ENCODE peak calls at places on chromosomes 4 and X, in nine cellular contexts. R is CD8-positive, alpha-beta memory T cell; I is PC-3; S is adipocyte; H is A549; B is aorta; N is lower leg skin; W is HepG2; A is astrocyte of the spinal cord. K is an unnamed sample.

GRCh38 chrX:100905620-100906019 is 23.1 kb downstream of the XKRX start:
- DNase-seq in A (no peak), W (no peak), B (no peak), N (no peak), I (no peak), H (no peak), S (no peak), R (no peak), K (no peak)

GRCh38 chrX:116031331-116031730 is 139.2 kb upstream of the AGTR2 start:
- DNase-seq in W (no peak), N (no peak), H (no peak), R (no peak), B (no peak), I (no peak), A (no peak), S (no peak), K (no peak)

GRCh38 chr4:109826719-109827118 is 1.1 kb upstream of the RRH start:
- DNase-seq in N (no peak), R (no peak), W (no peak), B (no peak), A (peak), H (no peak), S (peak), I (peak), K (no peak)

GRCh38 chrX:138849521-138849920 is 138.0 kb upstream of the FGF13 start:
- DNase-seq in H (no peak), S (no peak), N (no peak), A (no peak), I (no peak), B (no peak), R (no peak), W (no peak), K (no peak)

GRCh38 chr4:38002451-38003071 is 42.4 kb downstream of the PTTG2 start:
- DNase-seq in B (no peak), S (no peak), W (no peak), N (no peak), I (peak), H (no peak), R (no peak), A (no peak), K (no peak)

GRCh38 chr4:1795304-1796195 is 2.5 kb downstream of the FGFR3 start:
- DNase-seq in R (no peak), A (no peak), N (no peak), S (no peak), W (peak), I (no peak), B (no peak), H (no peak), K (peak)

GRCh38 chr4:3461515-3462291 is 1.4 kb upstream of the DOK7 start:
- DNase-seq in S (no peak), N (no peak), B (peak), A (no peak), R (no peak), H (no peak), I (peak), W (no peak), K (no peak)

GRCh38 chrX:13220916-13221315 is 98.9 kb downstream of the ATXN3L start:
- DNase-seq in A (peak), I (peak), H (no peak), R (no peak), W (no peak), S (peak), B (no peak), N (no peak), K (no peak)

GRCh38 chr4:26458104-26458503 is 32.2 kb downstream of the CCKAR start:
- DNase-seq in W (no peak), I (no peak), R (no peak), A (peak), S (peak), N (no peak), H (no peak), B (no peak), K (no peak)

GRCh38 chrX:114800719-114801118 is 216.7 kb downstream of the IL13RA2 start:
- DNase-seq in A (peak), B (no peak), H (peak), I (peak), W (peak), S (peak), N (no peak), R (no peak), K (no peak)

GRCh38 chrX:153495362-153495751 is 577 bp downstream of the BGN start:
- DNase-seq in R (no peak), S (peak), W (no peak), A (peak), N (no peak), H (no peak), B (no peak), I (no peak), K (no peak)
- H3K4me3 ChIP-seq in R (no peak), S (peak), W (peak), A (peak), N (no peak), H (no peak), B (peak), I (no peak), K (no peak)

GRCh38 chr4:168917150-168917779 is 92.8 kb downstream of the CBR4 start:
- DNase-seq in B (peak), H (peak), I (peak), R (no peak), W (peak), S (peak), N (no peak), A (peak), K (no peak)
- H3K4me3 ChIP-seq in B (no peak), H (no peak), I (no peak), R (no peak), W (no peak), S (no peak), N (no peak), A (no peak), K (no peak)

GRCh38 chr4:56745082-56745481 is 64.0 kb upstream of the HOPX start:
- DNase-seq in W (no peak), B (no peak), A (no peak), N (no peak), R (no peak), I (no peak), H (no peak), S (no peak), K (no peak)

GRCh38 chr4:56755901-56756300 is 65.6 kb downstream of the SPINK2 start:
- DNase-seq in I (peak), R (no peak), W (no peak), B (no peak), N (no peak), A (peak), H (no peak), S (no peak), K (no peak)

GRCh38 chr4:56752985-56753384 is 68.5 kb downstream of the SPINK2 start:
- DNase-seq in R (no peak), A (no peak), I (peak), H (no peak), W (no peak), S (no peak), N (no peak), B (no peak), K (peak)

GRCh38 chr4:56746639-56747038 is 65.5 kb upstream of the HOPX start:
- DNase-seq in N (no peak), I (no peak), H (no peak), B (no peak), A (no peak), R (no peak), W (no peak), S (no peak), K (no peak)

DNA sequence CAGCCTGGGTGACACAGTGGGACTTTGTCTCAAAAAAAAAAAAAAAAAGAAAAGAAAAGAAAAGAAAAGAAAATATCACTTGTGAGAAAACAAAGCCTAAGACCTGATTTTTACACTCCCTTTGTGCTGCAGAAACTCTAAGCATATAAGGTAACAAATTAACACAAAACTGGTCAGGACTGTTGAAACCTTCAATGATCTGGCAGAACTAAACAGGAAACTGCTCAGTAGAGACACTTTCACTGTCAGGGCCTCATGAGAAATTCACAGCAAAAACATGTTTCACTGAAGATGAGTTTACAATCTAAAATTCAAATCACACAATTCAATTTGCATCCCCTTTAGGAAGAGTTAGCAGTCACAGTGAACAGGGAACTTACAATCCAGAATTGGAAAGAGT is 69.1 kb upstream of the HOPX start:
- DNase-seq in B (no peak), W (no peak), H (no peak), I (no peak), S (no peak), A (no peak), N (no peak), R (no peak), K (no peak)
- H3K4me3 ChIP-seq in B (no peak), W (no peak), H (no peak), I (no peak), S (no peak), A (no peak), N (no peak), R (no peak), K (no peak)

GRCh38 chr4:113147498-113148231 is 98.2 kb downstream of the ANK2 start:
- DNase-seq in H (no peak), A (no peak), S (no peak), N (no peak), W (peak), R (no peak), B (no peak), I (no peak), K (no peak)

GRCh38 chr4:113145519-113146291 is 96.3 kb downstream of the ANK2 start:
- DNase-seq in W (peak), B (no peak), I (no peak), A (no peak), S (no peak), N (no peak), H (no peak), R (no peak), K (peak)

GRCh38 chr4:113145147-113145518 is 95.7 kb downstream of the ANK2 start:
- DNase-seq in I (no peak), B (no peak), A (no peak), R (no peak), W (no peak), H (no peak), S (no peak), N (no peak), K (no peak)

GRCh38 chr4:113148925-113149324 is 99.5 kb downstream of the ANK2 start:
- DNase-seq in H (no peak), N (no peak), A (no peak), I (peak), S (no peak), W (no peak), B (no peak), R (no peak), K (no peak)

DNA sequence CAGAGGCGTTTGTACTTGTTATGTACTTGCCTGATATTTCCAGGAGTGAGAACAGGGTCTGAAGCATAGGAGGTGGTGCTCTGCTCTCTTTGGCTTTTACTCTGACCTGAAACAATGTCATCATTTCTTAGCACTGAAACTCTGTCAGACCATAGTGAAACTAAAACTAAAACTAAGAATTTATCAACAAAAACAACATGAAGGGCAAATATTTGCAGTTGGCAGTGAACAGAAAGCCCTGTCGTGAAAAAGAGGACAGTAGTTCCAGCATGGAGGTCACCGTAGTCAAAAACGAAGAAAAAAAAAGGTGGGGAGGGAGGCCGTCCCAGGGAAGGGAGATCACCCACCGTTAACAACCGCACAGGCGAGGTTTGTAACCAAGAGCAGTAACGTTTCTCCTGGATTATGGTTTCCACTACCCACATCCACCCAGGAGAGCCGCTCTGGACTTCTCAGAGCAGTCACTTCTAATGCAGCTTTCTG is 97.5 kb downstream of the ANK2 start:
- DNase-seq in W (peak), R (no peak), B (no peak), I (no peak), A (peak), H (no peak), S (peak), N (no peak), K (no peak)
- H3K4me3 ChIP-seq in W (peak), R (no peak), B (peak), I (no peak), A (peak), H (peak), S (peak), N (no peak), K (no peak)

DNA sequence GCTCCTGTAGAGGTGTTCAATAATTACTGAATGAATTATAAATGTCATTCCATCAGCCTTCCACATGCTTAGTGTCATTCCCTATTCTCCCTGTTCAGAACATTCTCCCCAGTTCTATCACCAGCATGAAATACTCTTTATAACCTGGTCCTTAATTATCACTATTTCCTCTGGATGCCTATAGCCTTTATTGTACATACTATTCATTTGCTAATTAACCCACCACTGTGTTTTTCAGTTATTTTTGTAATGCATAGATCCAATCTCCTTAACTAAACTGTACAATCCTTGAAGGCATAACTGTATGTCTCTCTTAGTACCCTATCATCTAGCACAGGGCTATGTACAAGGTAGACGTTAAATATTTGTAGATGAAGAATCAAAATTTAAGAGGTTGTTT is 1.2 kb downstream of the ABCB7 start:
- DNase-seq in A (no peak), B (no peak), R (no peak), S (no peak), I (no peak), H (no peak), N (no peak), W (no peak), K (no peak)
- H3K4me3 ChIP-seq in A (no peak), B (no peak), R (no peak), S (peak), I (peak), H (peak), N (no peak), W (peak), K (no peak)

DNA sequence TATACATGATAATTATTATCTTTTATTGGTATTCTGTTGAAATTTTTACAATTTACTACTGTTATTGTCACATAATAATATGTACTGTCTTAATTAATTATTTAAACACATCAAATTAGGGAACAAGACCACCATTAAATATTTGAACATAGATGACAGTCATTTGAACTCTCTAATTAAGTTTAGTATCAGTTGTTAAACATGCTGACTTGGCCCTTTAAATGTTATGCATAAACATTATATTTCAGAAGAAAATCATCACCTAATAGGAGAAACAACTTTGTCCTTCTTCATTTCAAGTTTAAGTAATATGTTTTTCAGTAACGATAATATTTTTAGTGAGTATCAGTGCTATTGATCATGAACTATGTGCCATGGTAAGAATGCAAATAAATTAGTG is 623.5 kb upstream of the GNPDA2 start:
- DNase-seq in H (no peak), W (no peak), I (no peak), S (no peak), N (no peak), B (no peak), R (no peak), A (peak), K (no peak)
- H3K4me3 ChIP-seq in H (no peak), W (no peak), I (peak), S (no peak), N (no peak), B (no peak), R (no peak), A (no peak), K (no peak)

GRCh38 chrX:21839334-21840198 is at the start of gene MBTPS2:
- DNase-seq in H (peak), R (peak), N (peak), A (peak), B (peak), S (peak), I (peak), W (peak), K (peak)
- H3K4me3 ChIP-seq in H (peak), R (peak), N (peak), A (peak), B (peak), S (peak), I (peak), W (peak), K (peak)

GRCh38 chr4:7805533-7806079 is 134.1 kb downstream of the AFAP1 start:
- DNase-seq in W (peak), R (no peak), I (peak), A (peak), B (peak), S (peak), H (peak), N (peak), K (no peak)

GRCh38 chr4:7802093-7802726 is 137.5 kb downstream of the AFAP1 start:
- DNase-seq in A (peak), N (peak), W (peak), H (peak), R (peak), I (peak), B (peak), S (peak), K (peak)

GRCh38 chr4:7803371-7803770 is 136.3 kb downstream of the AFAP1 start:
- DNase-seq in I (no peak), W (no peak), A (no peak), N (no peak), R (no peak), B (no peak), H (no peak), S (no peak), K (no peak)

GRCh38 chr4:7804759-7805385 is 134.8 kb downstream of the AFAP1 start:
- DNase-seq in R (no peak), B (no peak), N (peak), I (no peak), A (no peak), S (no peak), H (no peak), W (no peak), K (no peak)

DNA sequence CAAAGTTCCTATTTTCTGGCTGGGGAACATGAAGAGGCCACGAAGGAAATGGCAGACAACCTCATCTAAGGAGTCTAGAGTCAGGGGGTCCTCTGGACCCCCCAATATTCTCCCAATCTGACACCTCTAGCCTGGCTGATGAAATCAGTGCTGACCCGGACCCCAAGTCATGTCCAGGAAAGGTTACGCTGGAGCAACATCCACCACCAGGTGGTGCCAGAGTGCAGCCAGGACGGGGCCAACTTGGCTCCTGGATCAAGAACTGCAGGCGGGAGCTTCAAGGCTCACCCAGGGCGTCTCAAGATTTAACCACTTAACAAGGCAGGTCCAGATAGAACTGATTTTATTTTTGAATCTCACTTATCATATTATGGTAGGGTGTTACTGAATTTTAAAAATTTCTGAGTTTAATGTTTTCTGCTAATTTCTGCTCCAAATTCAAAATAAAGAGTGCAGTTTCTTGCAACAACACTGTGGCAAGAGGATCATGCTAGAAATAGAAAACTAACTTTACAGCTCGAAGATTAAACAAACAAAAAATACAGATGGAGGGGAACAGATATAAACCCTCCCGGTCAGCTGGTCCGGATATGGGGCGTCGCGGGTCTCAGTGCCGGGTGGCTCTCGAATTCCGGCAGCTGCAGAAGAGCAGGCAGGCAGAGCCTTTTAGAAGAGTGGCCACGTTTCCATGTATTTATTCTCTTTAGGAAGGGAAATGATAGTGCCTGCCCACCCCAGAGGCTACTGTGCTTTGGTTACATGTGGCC is 135.5 kb downstream of the AFAP1 start:
- DNase-seq in B (peak), A (peak), W (peak), H (peak), R (peak), N (peak), S (peak), I (peak), K (peak)
- H3K4me3 ChIP-seq in B (no peak), A (no peak), W (no peak), H (no peak), R (no peak), N (no peak), S (no peak), I (no peak), K (no peak)

K was measured in WERI-Rb-1.